ENCODE peak calls at places on chromosomes 7 and 10, in seven cellular contexts. U is SK-N-MC, D is H1, C is sigmoid colon, F is psoas muscle, V is AG10803, G is hepatocyte. I is an unnamed sample.

GRCh38 chr10:33211123-33211878 is 123.2 kb downstream of the NRP1 start:
- DNase-seq in U (no peak), D (no peak), C (peak), F (peak), V (peak), G (peak), I (no peak)

GRCh38 chr10:131683281-131683861 is 217.4 kb upstream of the PPP2R2D start:
- DNase-seq in U (no peak), D (no peak), C (peak), F (no peak), V (no peak), G (no peak), I (no peak)

GRCh38 chr10:102186128-102186527 is 33.9 kb downstream of the NOLC1 start:
- DNase-seq in U (no peak), D (no peak), C (no peak), F (no peak), V (peak), G (no peak), I (no peak)

GRCh38 chr7:801940-802364 is 30.3 kb upstream of the SUN1 start:
- DNase-seq in U (no peak), D (no peak), C (peak), F (peak), V (no peak), G (peak), I (no peak)

GRCh38 chr7:137987563-137987962 is 14.3 kb downstream of the CREB3L2 start:
- DNase-seq in U (no peak), D (no peak), C (no peak), F (no peak), V (no peak), G (no peak), I (no peak)

GRCh38 chr10:88851706-88852105 is at the start of gene ANKRD22:
- DNase-seq in U (no peak), D (no peak), C (no peak), F (no peak), V (peak), G (peak), I (no peak)

GRCh38 chr7:43954524-43955228 is 28.4 kb downstream of the UBE2D4 start:
- DNase-seq in U (no peak), D (peak), C (peak), F (no peak), V (peak), G (peak), I (peak)

GRCh38 chr7:37346761-37347160 is 101.9 kb downstream of the ELMO1 start:
- DNase-seq in U (no peak), D (no peak), C (no peak), F (no peak), V (no peak), G (no peak), I (no peak)

GRCh38 chr10:23067337-23067736 is 28.0 kb upstream of the MSRB2 start:
- DNase-seq in U (no peak), D (no peak), C (no peak), F (no peak), V (no peak), G (no peak), I (no peak)

GRCh38 chr10:5565671-5566581 is 41.2 kb downstream of the CALML3 start:
- DNase-seq in U (no peak), D (no peak), C (peak), F (no peak), V (peak), G (no peak), I (no peak)

GRCh38 chr10:131083915-131084790 is 227.4 kb downstream of the TCERG1L start:
- DNase-seq in U (no peak), D (peak), C (peak), F (no peak), V (no peak), G (no peak), I (no peak)

GRCh38 chr7:29282819-29283414 is 88.3 kb downstream of the CHN2 start:
- DNase-seq in U (no peak), D (no peak), C (no peak), F (no peak), V (no peak), G (no peak), I (no peak)

GRCh38 chr7:51261950-51262795 is 54.4 kb downstream of the COBL start:
- DNase-seq in U (no peak), D (peak), C (no peak), F (no peak), V (no peak), G (no peak), I (no peak)

GRCh38 chr10:31317652-31318381 is 1.2 kb upstream of the ZEB1 start:
- DNase-seq in U (no peak), D (no peak), C (no peak), F (no peak), V (no peak), G (no peak), I (no peak)

GRCh38 chr10:71213761-71214440 is 1.5 kb downstream of the UNC5B start:
- DNase-seq in U (no peak), D (no peak), C (no peak), F (no peak), V (peak), G (peak), I (no peak)

GRCh38 chr10:80144302-80145131 is 12.0 kb downstream of the PLAC9 start:
- DNase-seq in U (no peak), D (no peak), C (no peak), F (peak), V (no peak), G (no peak), I (no peak)

GRCh38 chr7:80463272-80463920 is 48.5 kb downstream of the GNAT3 start:
- DNase-seq in U (peak), D (no peak), C (no peak), F (no peak), V (peak), G (no peak), I (no peak)

GRCh38 chr10:116743266-116744064 is 1.1 kb upstream of the HSPA12A start:
- DNase-seq in U (no peak), D (no peak), C (peak), F (no peak), V (no peak), G (no peak), I (no peak)

GRCh38 chr10:52346394-52347326 is 32.6 kb downstream of the DKK1 start:
- DNase-seq in U (no peak), D (no peak), C (no peak), F (no peak), V (no peak), G (no peak), I (no peak)

GRCh38 chr7:1673581-1674102 is 3.6 kb downstream of the ELFN1 start:
- DNase-seq in U (no peak), D (peak), C (peak), F (peak), V (no peak), G (no peak), I (no peak)

GRCh38 chr7:131562941-131563340 is 6.5 kb upstream of the PODXL start:
- DNase-seq in U (no peak), D (no peak), C (no peak), F (no peak), V (no peak), G (no peak), I (no peak)

GRCh38 chr7:42678315-42678714 is 233.6 kb downstream of the C7orf25 start:
- DNase-seq in U (no peak), D (no peak), C (no peak), F (no peak), V (no peak), G (no peak), I (no peak)

GRCh38 chr10:99525897-99526296 is 6.8 kb upstream of the NKX2-3 start:
- DNase-seq in U (no peak), D (no peak), C (no peak), F (no peak), V (no peak), G (no peak), I (no peak)

GRCh38 chr10:35459449-35459847 is 123.1 kb downstream of the CCNY start:
- DNase-seq in U (no peak), D (no peak), C (no peak), F (no peak), V (no peak), G (no peak), I (no peak)

GRCh38 chr7:37901890-37902524 is 14.6 kb downstream of the SFRP4 start:
- DNase-seq in U (no peak), D (no peak), C (no peak), F (no peak), V (peak), G (no peak), I (peak)

GRCh38 chr10:31926765-31927596 is 1.6 kb downstream of the ARHGAP12 start:
- DNase-seq in U (no peak), D (no peak), C (no peak), F (no peak), V (no peak), G (peak), I (no peak)

GRCh38 chr7:51303142-51303525 is 13.5 kb downstream of the COBL start:
- DNase-seq in U (no peak), D (no peak), C (no peak), F (no peak), V (no peak), G (no peak), I (no peak)

GRCh38 chr7:12722720-12723241 is 35.3 kb downstream of the ARL4A start:
- DNase-seq in U (no peak), D (no peak), C (no peak), F (no peak), V (no peak), G (no peak), I (no peak)

GRCh38 chr10:11403116-11403515 is 208.3 kb downstream of the USP6NL start:
- DNase-seq in U (no peak), D (no peak), C (no peak), F (no peak), V (no peak), G (no peak), I (no peak)

GRCh38 chr7:124101173-124101768 is 68.4 kb upstream of the TMEM229A start:
- DNase-seq in U (no peak), D (no peak), C (no peak), F (no peak), V (no peak), G (peak), I (no peak)

GRCh38 chr7:135923700-135924261 is 53.4 kb downstream of the MTPN start:
- DNase-seq in U (no peak), D (no peak), C (no peak), F (no peak), V (peak), G (no peak), I (peak)

GRCh38 chr10:86410542-86411124 is 44.0 kb upstream of the GRID1 start:
- DNase-seq in U (no peak), D (no peak), C (no peak), F (no peak), V (peak), G (peak), I (no peak)

GRCh38 chr10:23442936-23443335 is 4.1 kb downstream of the OTUD1 start:
- DNase-seq in U (no peak), D (no peak), C (no peak), F (no peak), V (peak), G (no peak), I (peak)

GRCh38 chr7:73557397-73558257 is at the start of gene BCL7B:
- DNase-seq in U (no peak), D (peak), C (peak), F (peak), V (peak), G (peak), I (no peak)

GRCh38 chr10:35355971-35356724 is 19.8 kb downstream of the CCNY start:
- DNase-seq in U (no peak), D (no peak), C (no peak), F (no peak), V (peak), G (no peak), I (no peak)

GRCh38 chr10:131141207-131141606 is 170.3 kb downstream of the TCERG1L start:
- DNase-seq in U (no peak), D (no peak), C (no peak), F (no peak), V (no peak), G (no peak), I (no peak)

GRCh38 chr10:60425392-60426110 is 35.9 kb upstream of the ANK3 start:
- DNase-seq in U (no peak), D (no peak), C (no peak), F (no peak), V (peak), G (no peak), I (peak)

GRCh38 chr10:86349474-86349873 is 17.1 kb downstream of the GRID1 start:
- DNase-seq in U (no peak), D (peak), C (no peak), F (no peak), V (no peak), G (no peak), I (no peak)

GRCh38 chr10:78472542-78472890 is 438.9 kb downstream of the RPS24 start:
- DNase-seq in U (no peak), D (no peak), C (no peak), F (no peak), V (no peak), G (no peak), I (no peak)
- H3K4me3 ChIP-seq in U (no peak), D (no peak), C (no peak), F (no peak), V (no peak), G (no peak), I (no peak)

GRCh38 chr7:121313220-121313792 is 15.5 kb upstream of the WNT16 start:
- DNase-seq in U (no peak), D (no peak), C (no peak), F (no peak), V (no peak), G (peak), I (no peak)
- H3K4me3 ChIP-seq in U (peak), D (no peak), C (no peak), F (no peak), V (no peak), G (no peak), I (no peak)

DNA sequence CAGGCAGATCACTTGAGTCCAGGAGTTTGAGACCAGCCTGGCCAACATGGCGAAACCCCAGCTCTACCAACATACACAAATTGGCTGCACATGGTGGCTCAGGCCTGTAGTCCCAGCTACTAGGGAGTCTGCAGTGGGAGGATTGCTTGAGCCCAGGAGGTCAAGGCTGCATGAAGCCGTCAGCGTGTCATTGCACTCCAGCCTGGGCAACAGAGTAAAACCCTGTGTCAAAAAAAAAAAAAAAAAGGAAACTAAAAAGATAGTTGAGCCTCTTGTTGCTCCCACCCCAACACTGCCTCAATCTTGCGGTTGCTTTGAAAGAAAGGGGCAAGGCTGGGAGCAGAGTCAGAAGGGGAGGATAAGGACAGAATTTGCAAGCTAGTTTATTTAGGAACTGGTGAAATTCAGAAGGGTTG is 69.9 kb downstream of the SYPL1 start:
- DNase-seq in U (no peak), D (no peak), C (no peak), F (no peak), V (no peak), G (no peak), I (no peak)
- H3K4me3 ChIP-seq in U (peak), D (no peak), C (no peak), F (no peak), V (no peak), G (no peak), I (no peak)

GRCh38 chr10:129800-130199 is 5.5 kb upstream of the ZMYND11 start:
- DNase-seq in U (no peak), D (no peak), C (no peak), F (no peak), V (peak), G (no peak), I (no peak)

GRCh38 chr10:124874-125273 is 10.4 kb upstream of the ZMYND11 start:
- DNase-seq in U (no peak), D (no peak), C (no peak), F (no peak), V (no peak), G (no peak), I (no peak)

GRCh38 chr10:132961-133898 is 2.0 kb upstream of the ZMYND11 start:
- DNase-seq in U (no peak), D (no peak), C (no peak), F (no peak), V (peak), G (peak), I (peak)

DNA sequence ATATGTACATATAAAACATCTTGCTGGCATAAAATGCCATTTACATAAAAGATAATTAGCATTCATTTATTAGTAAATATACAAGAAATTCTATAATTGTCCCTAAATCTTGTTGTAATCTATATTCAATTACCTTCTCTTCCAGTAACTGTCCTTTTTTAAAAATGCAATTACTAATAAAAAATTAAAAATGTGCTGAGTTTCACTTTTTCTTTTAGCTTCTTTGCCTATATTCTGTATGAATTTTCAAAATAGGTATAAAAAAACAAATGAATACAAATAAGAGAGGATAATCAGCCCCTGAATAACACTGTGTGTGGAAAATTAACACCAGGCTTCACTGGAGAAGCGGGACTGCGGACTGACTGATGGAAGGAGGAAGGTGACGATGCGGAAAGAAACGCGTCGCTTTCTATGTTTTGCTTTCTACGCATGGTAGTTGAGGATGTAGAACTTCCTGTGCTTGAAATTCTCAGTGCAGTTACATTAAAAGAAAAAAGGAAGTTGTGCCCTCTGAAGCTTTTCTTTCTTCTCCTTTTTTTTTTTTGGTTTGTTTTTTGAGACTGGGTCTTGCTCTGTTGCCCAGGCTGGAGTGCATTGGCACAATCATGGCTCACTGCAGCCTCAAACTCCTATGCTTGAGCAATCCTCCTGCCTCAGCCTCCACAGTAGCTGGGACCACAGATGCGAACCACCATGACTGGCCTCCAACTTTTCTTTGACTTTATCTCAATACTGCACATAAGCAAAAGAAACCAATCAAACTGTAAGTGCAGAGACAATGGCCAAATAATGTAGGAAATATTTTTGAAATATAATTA is 7.4 kb upstream of the ZMYND11 start:
- DNase-seq in U (no peak), D (no peak), C (no peak), F (no peak), V (no peak), G (no peak), I (no peak)
- H3K4me3 ChIP-seq in U (no peak), D (no peak), C (no peak), F (no peak), V (no peak), G (no peak), I (no peak)

GRCh38 chr7:139523199-139523941 is at the start of gene CLEC2L:
- DNase-seq in U (no peak), D (peak), C (no peak), F (no peak), V (no peak), G (peak), I (no peak)

GRCh38 chr7:139525750-139526149 is 2.3 kb downstream of the CLEC2L start:
- DNase-seq in U (no peak), D (no peak), C (no peak), F (no peak), V (no peak), G (no peak), I (no peak)

GRCh38 chr7:139522830-139523198 is 671 bp upstream of the CLEC2L start:
- DNase-seq in U (no peak), D (no peak), C (no peak), F (no peak), V (no peak), G (no peak), I (no peak)

GRCh38 chr7:139525239-139525638 is 1.8 kb downstream of the CLEC2L start:
- DNase-seq in U (no peak), D (no peak), C (no peak), F (no peak), V (no peak), G (no peak), I (no peak)

DNA sequence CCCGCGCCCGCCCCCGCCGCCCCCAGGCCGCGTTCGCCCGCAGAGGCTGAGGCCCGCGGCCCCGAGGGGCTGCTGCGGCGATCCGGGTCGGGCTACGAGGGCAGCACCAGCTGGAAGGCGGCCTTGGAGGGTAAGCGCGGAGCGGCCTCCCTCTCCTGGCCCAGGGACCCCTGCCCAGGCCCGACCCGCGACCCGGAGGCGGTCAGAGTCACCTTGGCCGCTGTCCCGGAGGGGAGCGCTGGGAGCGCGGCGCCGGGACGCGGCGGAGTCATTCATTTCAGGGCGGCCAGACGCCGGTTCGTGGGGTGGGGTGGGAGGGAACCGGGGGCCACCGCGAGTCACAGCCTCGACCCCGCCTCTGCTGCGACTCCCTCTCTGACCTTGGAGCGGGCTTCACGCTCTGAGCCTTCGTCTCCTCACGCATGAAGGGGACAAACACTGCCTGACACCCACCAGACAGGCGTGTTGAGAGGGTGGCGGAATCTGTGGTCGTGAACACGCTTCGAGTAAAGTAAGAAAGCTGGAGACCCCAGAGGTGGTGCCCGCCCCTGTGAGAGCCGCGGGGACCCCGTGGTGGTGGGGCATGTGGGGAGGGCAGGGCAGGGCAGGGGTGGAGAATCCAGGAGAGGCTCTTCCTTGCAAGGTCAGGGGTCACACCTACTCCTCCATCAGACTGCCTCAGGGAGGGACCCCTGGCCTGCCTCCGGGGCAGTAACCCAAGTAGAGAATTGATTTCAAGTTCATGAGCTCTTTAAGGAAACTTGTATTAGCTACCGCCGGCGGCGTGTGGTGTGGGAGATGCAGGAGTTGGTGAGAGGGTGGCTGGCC is 717 bp downstream of the CLEC2L start:
- DNase-seq in U (no peak), D (peak), C (no peak), F (no peak), V (no peak), G (no peak), I (no peak)
- H3K4me3 ChIP-seq in U (no peak), D (no peak), C (no peak), F (peak), V (no peak), G (no peak), I (no peak)

I was measured in astrocyte of the cerebellum.